ENCODE peak calls at places on chromosomes 16 and 17, in four cellular contexts. N is keratinocyte, C is K562, K is endothelial cell of umbilical vein. E is an unnamed sample. For H3K9me1, the result is how much of the 10 kb centered on the place peaks cover.

GRCh38 chr17:78745407-78746088 is 36.5 kb downstream of the CYTH1 start:
- DNase-seq in K (peak), N (no peak), C (no peak), E (peak)

GRCh38 chr17:56592487-56593072 is 919 bp upstream of the NOG start:
- DNase-seq in N (no peak), C (peak), K (peak), E (peak)

GRCh38 chr17:31926100-31926729 is 10.6 kb upstream of the SUZ12 start:
- DNase-seq in N (no peak), C (no peak), K (no peak), E (no peak)

GRCh38 chr16:26787924-26788323 is 278.8 kb upstream of the C16orf82 start:
- DNase-seq in C (peak), N (no peak), K (no peak), E (no peak)

GRCh38 chr17:54920819-54921218 is 20.2 kb downstream of the TOM1L1 start:
- DNase-seq in N (no peak), K (no peak), C (no peak), E (no peak)

GRCh38 chr17:18946536-18946935 is 5.4 kb upstream of the SLC5A10 start:
- DNase-seq in N (no peak), C (no peak), K (no peak), E (peak)

GRCh38 chr17:59899099-59899498 is 6.2 kb downstream of the RPS6KB1 start:
- DNase-seq in C (no peak), K (no peak), N (no peak), E (no peak)

GRCh38 chr17:47733414-47734288 is 615 bp downstream of the TBX21 start:
- DNase-seq in K (no peak), N (no peak), C (no peak), E (no peak)

GRCh38 chr17:39306509-39307212 is 80.9 kb upstream of the STAC2 start:
- DNase-seq in N (no peak), C (no peak), K (no peak), E (peak)

GRCh38 chr16:67116388-67117311 is 6.9 kb downstream of the PHAF1 start:
- DNase-seq in C (no peak), K (peak), N (no peak), E (no peak)

GRCh38 chr17:28008526-28008925 is 34.0 kb upstream of the NLK start:
- DNase-seq in N (peak), K (peak), C (peak), E (peak)

GRCh38 chr17:12896386-12896785 is 107.1 kb downstream of the ARHGAP44 start:
- DNase-seq in N (no peak), K (no peak), C (no peak), E (peak)

GRCh38 chr16:86504315-86505184 is 5.8 kb upstream of the FOXF1 start:
- DNase-seq in K (no peak), N (no peak), C (no peak), E (no peak)

GRCh38 chr17:15920758-15921239 is 24.1 kb upstream of the ADORA2B start:
- DNase-seq in K (no peak), C (peak), N (peak), E (peak)

GRCh38 chr16:27109666-27110523 is 43.2 kb downstream of the C16orf82 start:
- DNase-seq in C (peak), N (no peak), K (peak), E (peak)

GRCh38 chr16:89177501-89177900 is 6.0 kb downstream of the CDH15 start:
- DNase-seq in K (no peak), C (no peak), N (no peak), E (no peak)

GRCh38 chr17:77468897-77469296 is 328.1 kb downstream of the SEC14L1 start:
- DNase-seq in C (no peak), N (no peak), K (no peak), E (no peak)

GRCh38 chr16:12507366-12507765 is 296.3 kb downstream of the CPPED1 start:
- DNase-seq in C (no peak), N (peak), K (no peak), E (peak)

GRCh38 chr17:67434061-67434525 is 57.0 kb downstream of the PITPNC1 start:
- DNase-seq in K (no peak), C (no peak), N (no peak), E (no peak)

GRCh38 chr17:79917902-79918484 is 78.8 kb upstream of the CBX4 start:
- DNase-seq in N (no peak), C (no peak), K (no peak), E (no peak)

GRCh38 chr17:20174588-20175265 is 165.6 kb downstream of the SPECC1 start:
- DNase-seq in N (no peak), C (no peak), K (no peak), E (peak)

GRCh38 chr17:66386789-66387351 is 84.5 kb downstream of the PRKCA start:
- DNase-seq in K (no peak), C (no peak), N (no peak), E (no peak)

GRCh38 chr16:11585460-11586374 is 1.0 kb downstream of the LITAF start:
- DNase-seq in K (no peak), C (no peak), N (no peak), E (peak)

GRCh38 chr17:72489273-72489641 is 368.4 kb downstream of the SOX9 start:
- DNase-seq in N (no peak), C (no peak), K (no peak), E (no peak)

GRCh38 chr17:82281076-82281475 is 7.6 kb upstream of the CSNK1D start:
- DNase-seq in N (no peak), K (no peak), C (no peak), E (no peak)

GRCh38 chr16:5895137-5895536 is 797.5 kb upstream of the EEF2KMT start:
- DNase-seq in C (no peak), K (no peak), N (no peak), E (no peak)

GRCh38 chr16:57775661-57776469 is 26.4 kb downstream of the KIFC3 start:
- DNase-seq in N (no peak), K (no peak), C (no peak), E (no peak)

GRCh38 chr17:57677858-57678257 is 67.2 kb downstream of the CCDC182 start:
- DNase-seq in K (no peak), C (no peak), N (no peak), E (no peak)

GRCh38 chr17:2821868-2822267 is 25.6 kb downstream of the RAP1GAP2 start:
- DNase-seq in C (no peak), K (no peak), N (no peak), E (no peak)

GRCh38 chr17:18261146-18261515 is 669 bp downstream of the MIEF2 start:
- DNase-seq in K (peak), C (peak), N (no peak), E (peak)

GRCh38 chr16:58020628-58021521 is 4.7 kb upstream of the MMP15 start:
- DNase-seq in C (peak), N (no peak), K (peak), E (peak)

GRCh38 chr17:74485012-74485743 is 18.7 kb downstream of the CD300A start:
- DNase-seq in C (no peak), N (no peak), K (no peak), E (no peak)

GRCh38 chr16:77564791-77565390 is 130.1 kb upstream of the ADAMTS18 start:
- DNase-seq in K (peak), C (no peak), N (no peak), E (peak)

GRCh38 chr16:10308305-10309193 is 77.3 kb upstream of the ATF7IP2 start:
- DNase-seq in K (no peak), C (no peak), N (peak), E (no peak)

GRCh38 chr17:82782657-82783207 is 30.9 kb downstream of the TBCD start:
- DNase-seq in K (no peak), N (no peak), C (no peak), E (no peak)

GRCh38 chr17:8905256-8905778 is 37.8 kb upstream of the PIK3R6 start:
- DNase-seq in C (no peak), K (no peak), N (no peak), E (no peak)
- H3K9me1 ChIP-seq in C (under half), K (under half), N (under half), E (under half)

GRCh38 chr16:85425061-85425662 is 188.0 kb upstream of the GSE1 start:
- DNase-seq in C (no peak), N (no peak), K (no peak), E (no peak)
- H3K9me1 ChIP-seq in C (under half), N (under half), K (under half), E (under half)

DNA sequence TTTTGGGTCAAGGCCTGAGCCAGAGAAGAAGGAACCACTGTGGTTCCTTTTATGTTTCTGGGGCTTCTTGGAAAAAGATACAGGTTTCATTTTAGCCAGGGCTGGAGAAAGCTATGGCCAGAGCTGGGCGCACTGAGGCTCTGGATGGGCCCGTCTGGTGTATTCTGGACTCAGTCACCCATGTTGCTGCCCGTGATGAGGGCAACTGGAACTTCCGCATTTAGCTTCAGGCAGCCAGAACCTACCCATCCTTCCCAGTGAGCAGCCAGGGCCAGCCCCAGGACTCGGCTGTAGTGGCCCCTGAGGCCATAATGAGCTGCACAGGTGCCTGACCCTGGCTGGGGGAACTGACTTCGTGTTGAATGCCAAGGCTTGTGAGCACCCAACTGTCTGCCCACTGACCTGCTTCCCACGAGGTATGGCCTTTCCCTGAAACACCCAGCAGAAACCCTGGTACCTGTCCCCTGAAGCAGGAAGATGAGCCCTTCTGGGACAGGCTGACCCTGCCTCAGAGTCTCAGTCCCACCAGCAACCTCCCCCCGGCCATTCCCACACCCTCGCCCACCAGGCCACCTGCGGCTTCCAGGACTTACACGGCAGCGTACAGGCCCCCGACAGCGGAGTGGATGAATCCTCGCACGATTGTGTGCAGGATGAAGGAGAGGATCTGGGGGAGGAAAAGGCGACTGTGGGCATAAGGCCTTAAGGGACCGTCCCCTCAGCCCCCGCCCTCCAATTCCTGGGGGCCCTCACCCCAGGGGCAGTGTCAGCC is 15.3 kb upstream of the PITPNA start:
- DNase-seq in N (no peak), C (no peak), K (no peak), E (no peak)
- H3K9me1 ChIP-seq in N (under half), C (under half), K (under half), E (under half)

DNA sequence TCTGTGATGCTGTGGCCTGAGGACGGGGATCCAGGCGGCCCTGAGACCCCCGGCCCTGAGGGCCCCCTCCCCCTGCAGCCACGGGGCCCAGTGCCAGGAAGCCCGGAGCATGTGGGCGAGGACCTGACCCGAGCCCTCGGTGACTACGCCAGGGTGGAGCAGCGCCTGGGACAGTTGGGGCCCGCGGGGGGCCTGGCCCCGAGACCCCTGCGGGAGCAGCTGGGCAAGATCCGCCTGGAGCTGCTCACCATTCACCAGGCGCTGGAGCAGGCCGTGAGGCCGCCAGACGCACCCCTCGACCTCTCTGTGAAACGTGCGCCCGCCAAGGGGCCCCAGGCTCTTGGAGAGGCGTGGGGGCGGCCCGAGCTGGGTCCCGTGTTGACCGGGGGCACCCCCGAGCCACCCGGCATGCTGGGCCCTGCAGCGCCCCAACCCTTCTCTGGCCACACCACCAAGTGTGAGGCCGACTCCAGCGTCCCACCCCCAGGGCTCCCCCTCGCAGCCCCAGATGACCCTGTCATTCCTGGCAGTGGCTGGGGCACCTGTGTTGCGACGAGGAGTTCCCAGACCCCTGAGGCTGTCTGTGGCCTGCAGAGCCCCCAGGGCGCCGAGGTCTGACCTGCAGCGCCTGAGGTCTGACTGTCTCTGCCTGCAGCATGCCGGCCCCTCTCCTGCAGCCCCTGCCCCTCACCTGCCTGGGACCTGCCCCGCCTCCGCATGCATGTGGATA is 1.9 kb upstream of the NHLRC4 start:
- DNase-seq in N (no peak), C (no peak), K (no peak), E (no peak)
- H3K9me1 ChIP-seq in N (under half), C (under half), K (under half), E (under half)

GRCh38 chr17:62865586-62865985 is 57.5 kb upstream of the MARCHF10 start:
- DNase-seq in N (no peak), C (no peak), K (no peak), E (no peak)
- H3K9me1 ChIP-seq in N (under half), C (under half), K (under half), E (under half)

DNA sequence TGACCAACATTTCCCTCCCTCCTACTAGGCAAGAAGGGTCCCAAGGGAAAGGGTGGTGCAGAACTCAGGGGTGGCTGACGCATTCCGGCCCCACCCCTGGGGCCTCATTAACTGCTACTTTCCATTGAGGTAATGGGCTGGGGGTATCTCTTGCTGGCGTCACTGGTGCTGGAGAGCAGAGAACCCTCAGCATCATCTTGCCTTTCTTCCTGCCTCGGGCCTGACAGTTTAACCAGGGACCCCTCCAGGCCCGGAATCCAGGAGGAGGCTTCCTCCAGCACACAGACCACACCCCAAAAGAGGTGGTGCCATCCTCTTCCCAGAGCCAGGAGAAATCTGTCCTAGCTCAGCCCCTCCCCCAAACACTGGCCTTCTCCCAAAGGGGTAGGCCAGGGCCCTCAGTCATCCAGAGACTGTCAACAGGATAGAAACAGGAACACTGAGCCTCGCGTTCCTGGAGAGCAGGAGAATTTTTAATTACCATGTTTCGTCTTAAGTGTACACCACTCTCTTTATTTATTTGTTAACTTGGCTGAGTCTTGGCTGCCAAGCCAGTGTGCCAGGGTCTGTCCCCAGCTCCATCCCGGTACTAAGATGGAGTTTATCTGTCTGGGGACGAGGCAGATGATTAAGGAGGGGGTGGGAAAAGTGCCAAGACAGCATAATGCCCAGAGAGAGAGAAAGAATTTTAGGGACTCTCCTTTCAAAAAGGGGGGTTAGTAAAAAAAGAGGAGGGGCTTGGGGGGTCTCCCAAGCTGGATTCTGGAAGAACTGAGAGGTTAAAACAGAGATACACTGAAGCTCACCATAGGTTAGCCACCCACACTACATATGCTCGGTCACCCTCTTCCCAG is 5.1 kb downstream of the ETV4 start:
- DNase-seq in N (no peak), K (no peak), C (no peak), E (no peak)
- H3K9me1 ChIP-seq in N (under half), K (under half), C (under half), E (under half)

GRCh38 chr16:46730801-46731690 is 17.1 kb downstream of the MYLK3 start:
- DNase-seq in K (no peak), N (no peak), C (no peak), E (no peak)
- H3K9me1 ChIP-seq in K (under half), N (under half), C (under half), E (under half)

GRCh38 chr17:76213491-76213890 is 26.8 kb downstream of the RNF157 start:
- DNase-seq in N (no peak), C (no peak), K (no peak), E (no peak)
- H3K9me1 ChIP-seq in N (under half), C (under half), K (under half), E (under half)